ENCODE peak calls at places on chromosomes 6 and 20, in seven cellular contexts. One of them, this sample, is unnamed. For H3K4me1 and H3K9me3, the result is how much of the 10 kb centered on the place peaks cover.

GRCh38 chr6:136085370-136086115 is 164.6 kb downstream of the MTFR2 start:
- DNase-seq in left lung: no peak
- DNase-seq in suprapubic skin: no peak
- DNase-seq in HAP-1: no peak
- DNase-seq in CD4-positive, alpha-beta memory T cell: no peak
- DNase-seq in left ventricle myocardium inferior: no peak
- DNase-seq in DND-41: no peak
- DNase-seq in this sample: no peak

GRCh38 chr20:22533823-22534751 is 50.3 kb downstream of the FOXA2 start:
- DNase-seq in left lung: no peak
- DNase-seq in suprapubic skin: no peak
- DNase-seq in HAP-1: no peak
- DNase-seq in CD4-positive, alpha-beta memory T cell: no peak
- DNase-seq in left ventricle myocardium inferior: no peak
- DNase-seq in DND-41: no peak
- DNase-seq in this sample: no peak

GRCh38 chr20:62136283-62137091 is 6.7 kb downstream of the PSMA7 start:
- DNase-seq in left lung: no peak
- DNase-seq in suprapubic skin: no peak
- DNase-seq in HAP-1: no peak
- DNase-seq in CD4-positive, alpha-beta memory T cell: peak
- DNase-seq in left ventricle myocardium inferior: peak
- DNase-seq in DND-41: peak
- DNase-seq in this sample: peak

GRCh38 chr6:165243801-165244200 is 65.6 kb downstream of the C6orf118 start:
- DNase-seq in left lung: no peak
- DNase-seq in suprapubic skin: no peak
- DNase-seq in HAP-1: no peak
- DNase-seq in CD4-positive, alpha-beta memory T cell: no peak
- DNase-seq in left ventricle myocardium inferior: no peak
- DNase-seq in DND-41: peak
- DNase-seq in this sample: no peak

GRCh38 chr20:24683676-24684075 is 214.2 kb downstream of the SYNDIG1 start:
- DNase-seq in left lung: peak
- DNase-seq in suprapubic skin: peak
- DNase-seq in HAP-1: no peak
- DNase-seq in CD4-positive, alpha-beta memory T cell: no peak
- DNase-seq in left ventricle myocardium inferior: no peak
- DNase-seq in DND-41: peak
- DNase-seq in this sample: no peak

GRCh38 chr20:51217347-51218045 is 194.6 kb upstream of the KCNG1 start:
- DNase-seq in left lung: no peak
- DNase-seq in suprapubic skin: no peak
- DNase-seq in HAP-1: no peak
- DNase-seq in CD4-positive, alpha-beta memory T cell: no peak
- DNase-seq in left ventricle myocardium inferior: no peak
- DNase-seq in DND-41: no peak
- DNase-seq in this sample: no peak

GRCh38 chr6:524803-525202 is 132.1 kb downstream of the HUS1B start:
- DNase-seq in left lung: no peak
- DNase-seq in suprapubic skin: no peak
- DNase-seq in HAP-1: no peak
- DNase-seq in CD4-positive, alpha-beta memory T cell: no peak
- DNase-seq in left ventricle myocardium inferior: no peak
- DNase-seq in DND-41: no peak
- DNase-seq in this sample: no peak

GRCh38 chr6:65709099-65709830 is 2.2 kb upstream of the EYS start:
- DNase-seq in left lung: no peak
- DNase-seq in suprapubic skin: no peak
- DNase-seq in HAP-1: peak
- DNase-seq in CD4-positive, alpha-beta memory T cell: no peak
- DNase-seq in left ventricle myocardium inferior: no peak
- DNase-seq in DND-41: no peak
- DNase-seq in this sample: no peak

GRCh38 chr6:27213544-27214125 is 33.9 kb upstream of the PRSS16 start:
- DNase-seq in left lung: no peak
- DNase-seq in suprapubic skin: no peak
- DNase-seq in HAP-1: no peak
- DNase-seq in CD4-positive, alpha-beta memory T cell: no peak
- DNase-seq in left ventricle myocardium inferior: no peak
- DNase-seq in DND-41: no peak
- DNase-seq in this sample: no peak

GRCh38 chr20:19815553-19815991 is 57.5 kb downstream of the RIN2 start:
- DNase-seq in left lung: no peak
- DNase-seq in suprapubic skin: no peak
- DNase-seq in HAP-1: no peak
- DNase-seq in CD4-positive, alpha-beta memory T cell: no peak
- DNase-seq in left ventricle myocardium inferior: no peak
- DNase-seq in DND-41: no peak
- DNase-seq in this sample: no peak

GRCh38 chr6:120157873-120158272 is 808.3 kb upstream of the MAN1A1 start:
- DNase-seq in left lung: no peak
- DNase-seq in suprapubic skin: no peak
- DNase-seq in HAP-1: no peak
- DNase-seq in CD4-positive, alpha-beta memory T cell: no peak
- DNase-seq in left ventricle myocardium inferior: no peak
- DNase-seq in DND-41: no peak
- DNase-seq in this sample: no peak

GRCh38 chr20:63116412-63117106 is 99.4 kb downstream of the YTHDF1 start:
- DNase-seq in left lung: no peak
- DNase-seq in suprapubic skin: peak
- DNase-seq in HAP-1: no peak
- DNase-seq in CD4-positive, alpha-beta memory T cell: no peak
- DNase-seq in left ventricle myocardium inferior: no peak
- DNase-seq in DND-41: peak
- DNase-seq in this sample: peak

GRCh38 chr20:54416770-54417169 is 58.6 kb upstream of the DOK5 start:
- DNase-seq in left lung: no peak
- DNase-seq in suprapubic skin: no peak
- DNase-seq in HAP-1: no peak
- DNase-seq in CD4-positive, alpha-beta memory T cell: no peak
- DNase-seq in left ventricle myocardium inferior: no peak
- DNase-seq in DND-41: no peak
- DNase-seq in this sample: no peak

GRCh38 chr20:58618694-58619540 is 32.2 kb upstream of the STX16 start:
- DNase-seq in left lung: no peak
- DNase-seq in suprapubic skin: no peak
- DNase-seq in HAP-1: no peak
- DNase-seq in CD4-positive, alpha-beta memory T cell: no peak
- DNase-seq in left ventricle myocardium inferior: no peak
- DNase-seq in DND-41: no peak
- DNase-seq in this sample: no peak

GRCh38 chr6:166530211-166531045 is 56.0 kb downstream of the RAMACL start:
- DNase-seq in left lung: no peak
- DNase-seq in suprapubic skin: no peak
- DNase-seq in HAP-1: no peak
- DNase-seq in CD4-positive, alpha-beta memory T cell: no peak
- DNase-seq in left ventricle myocardium inferior: no peak
- DNase-seq in DND-41: no peak
- DNase-seq in this sample: no peak

GRCh38 chr6:4961322-4962168 is 42.3 kb downstream of the RPP40 start:
- DNase-seq in left lung: no peak
- DNase-seq in suprapubic skin: no peak
- DNase-seq in HAP-1: no peak
- DNase-seq in CD4-positive, alpha-beta memory T cell: no peak
- DNase-seq in left ventricle myocardium inferior: no peak
- DNase-seq in DND-41: no peak
- DNase-seq in this sample: no peak

GRCh38 chr6:37826188-37826587 is 6.7 kb downstream of the ZFAND3 start:
- DNase-seq in left lung: no peak
- DNase-seq in suprapubic skin: no peak
- DNase-seq in HAP-1: no peak
- DNase-seq in CD4-positive, alpha-beta memory T cell: no peak
- DNase-seq in left ventricle myocardium inferior: no peak
- DNase-seq in DND-41: no peak
- DNase-seq in this sample: no peak

GRCh38 chr6:47701374-47701773 is 3.0 kb downstream of the ADGRF4 start:
- DNase-seq in left lung: no peak
- DNase-seq in suprapubic skin: no peak
- DNase-seq in HAP-1: peak
- DNase-seq in CD4-positive, alpha-beta memory T cell: no peak
- DNase-seq in left ventricle myocardium inferior: no peak
- DNase-seq in DND-41: no peak
- DNase-seq in this sample: no peak

GRCh38 chr20:49937023-49937929 is 1.1 kb downstream of the RNF114 start:
- DNase-seq in left lung: peak
- DNase-seq in suprapubic skin: no peak
- DNase-seq in HAP-1: no peak
- DNase-seq in CD4-positive, alpha-beta memory T cell: no peak
- DNase-seq in left ventricle myocardium inferior: no peak
- DNase-seq in DND-41: peak
- DNase-seq in this sample: peak

GRCh38 chr20:24806896-24807676 is 142.0 kb upstream of the CST7 start:
- DNase-seq in left lung: no peak
- DNase-seq in suprapubic skin: no peak
- DNase-seq in HAP-1: no peak
- DNase-seq in CD4-positive, alpha-beta memory T cell: no peak
- DNase-seq in left ventricle myocardium inferior: no peak
- DNase-seq in DND-41: no peak
- DNase-seq in this sample: no peak

GRCh38 chr6:4912559-4912958 is 91.3 kb downstream of the RPP40 start:
- DNase-seq in left lung: no peak
- DNase-seq in suprapubic skin: no peak
- DNase-seq in HAP-1: no peak
- DNase-seq in CD4-positive, alpha-beta memory T cell: no peak
- DNase-seq in left ventricle myocardium inferior: no peak
- DNase-seq in DND-41: no peak
- DNase-seq in this sample: no peak

GRCh38 chr20:47508228-47508752 is 6.6 kb downstream of the NCOA3 start:
- DNase-seq in left lung: no peak
- DNase-seq in suprapubic skin: no peak
- DNase-seq in HAP-1: peak
- DNase-seq in CD4-positive, alpha-beta memory T cell: no peak
- DNase-seq in left ventricle myocardium inferior: no peak
- DNase-seq in DND-41: no peak
- DNase-seq in this sample: no peak

GRCh38 chr6:138833819-138834539 is 38.1 kb downstream of the ECT2L start:
- DNase-seq in left lung: peak
- DNase-seq in suprapubic skin: no peak
- DNase-seq in HAP-1: no peak
- DNase-seq in CD4-positive, alpha-beta memory T cell: no peak
- DNase-seq in left ventricle myocardium inferior: peak
- DNase-seq in DND-41: no peak
- DNase-seq in this sample: no peak

GRCh38 chr6:163554663-163555062 is 140.1 kb downstream of the QKI start:
- DNase-seq in left lung: no peak
- DNase-seq in suprapubic skin: no peak
- DNase-seq in HAP-1: peak
- DNase-seq in CD4-positive, alpha-beta memory T cell: peak
- DNase-seq in left ventricle myocardium inferior: peak
- DNase-seq in DND-41: peak
- DNase-seq in this sample: peak

GRCh38 chr6:37060195-37060559 is 54.7 kb downstream of the FGD2 start:
- DNase-seq in left lung: no peak
- DNase-seq in suprapubic skin: no peak
- DNase-seq in HAP-1: no peak
- DNase-seq in CD4-positive, alpha-beta memory T cell: no peak
- DNase-seq in left ventricle myocardium inferior: no peak
- DNase-seq in DND-41: no peak
- DNase-seq in this sample: no peak

GRCh38 chr6:52724406-52725121 is 38.7 kb downstream of the GSTA2 start:
- DNase-seq in left lung: peak
- DNase-seq in suprapubic skin: peak
- DNase-seq in HAP-1: peak
- DNase-seq in CD4-positive, alpha-beta memory T cell: peak
- DNase-seq in left ventricle myocardium inferior: peak
- DNase-seq in DND-41: peak
- DNase-seq in this sample: peak

GRCh38 chr6:16677458-16677857 is 83.8 kb downstream of the ATXN1 start:
- DNase-seq in left lung: no peak
- DNase-seq in suprapubic skin: no peak
- DNase-seq in HAP-1: no peak
- DNase-seq in CD4-positive, alpha-beta memory T cell: no peak
- DNase-seq in left ventricle myocardium inferior: no peak
- DNase-seq in DND-41: no peak
- DNase-seq in this sample: no peak

GRCh38 chr6:146634022-146634421 is 35.2 kb downstream of the ADGB start:
- DNase-seq in left lung: no peak
- DNase-seq in suprapubic skin: no peak
- DNase-seq in HAP-1: no peak
- DNase-seq in CD4-positive, alpha-beta memory T cell: no peak
- DNase-seq in left ventricle myocardium inferior: no peak
- DNase-seq in DND-41: no peak
- DNase-seq in this sample: no peak

GRCh38 chr6:101090281-101090680 is 209.2 kb upstream of the ASCC3 start:
- DNase-seq in left lung: no peak
- DNase-seq in suprapubic skin: no peak
- DNase-seq in HAP-1: no peak
- DNase-seq in CD4-positive, alpha-beta memory T cell: no peak
- DNase-seq in left ventricle myocardium inferior: no peak
- DNase-seq in DND-41: no peak
- DNase-seq in this sample: no peak

GRCh38 chr6:119881416-119881815 is 531.9 kb upstream of the MAN1A1 start:
- DNase-seq in left lung: no peak
- DNase-seq in suprapubic skin: no peak
- DNase-seq in HAP-1: peak
- DNase-seq in CD4-positive, alpha-beta memory T cell: no peak
- DNase-seq in left ventricle myocardium inferior: no peak
- DNase-seq in DND-41: no peak
- DNase-seq in this sample: no peak

GRCh38 chr6:33776764-33777163 is 12.2 kb downstream of the LEMD2 start:
- DNase-seq in left lung: no peak
- DNase-seq in suprapubic skin: no peak
- DNase-seq in HAP-1: no peak
- DNase-seq in CD4-positive, alpha-beta memory T cell: no peak
- DNase-seq in left ventricle myocardium inferior: no peak
- DNase-seq in DND-41: no peak
- DNase-seq in this sample: no peak
- H3K4me1 ChIP-seq in left lung: under half
- H3K4me1 ChIP-seq in suprapubic skin: under half
- H3K4me1 ChIP-seq in HAP-1: under half
- H3K4me1 ChIP-seq in CD4-positive, alpha-beta memory T cell: under half
- H3K4me1 ChIP-seq in left ventricle myocardium inferior: under half
- H3K4me1 ChIP-seq in DND-41: under half
- H3K4me1 ChIP-seq in this sample: under half

GRCh38 chr20:31330893-31331292 is 22.5 kb upstream of the DEFB116 start:
- DNase-seq in left lung: no peak
- DNase-seq in suprapubic skin: no peak
- DNase-seq in HAP-1: no peak
- DNase-seq in CD4-positive, alpha-beta memory T cell: no peak
- DNase-seq in left ventricle myocardium inferior: no peak
- DNase-seq in DND-41: no peak
- DNase-seq in this sample: no peak
- H3K9me3 ChIP-seq in left lung: under half
- H3K9me3 ChIP-seq in suprapubic skin: under half
- H3K9me3 ChIP-seq in HAP-1: under half
- H3K9me3 ChIP-seq in CD4-positive, alpha-beta memory T cell: under half
- H3K9me3 ChIP-seq in left ventricle myocardium inferior: under half
- H3K9me3 ChIP-seq in DND-41: under half
- H3K9me3 ChIP-seq in this sample: under half

GRCh38 chr6:3120765-3121089 is 2.2 kb downstream of the BPHL start:
- DNase-seq in left lung: no peak
- DNase-seq in suprapubic skin: no peak
- DNase-seq in HAP-1: no peak
- DNase-seq in CD4-positive, alpha-beta memory T cell: no peak
- DNase-seq in left ventricle myocardium inferior: no peak
- DNase-seq in DND-41: no peak
- DNase-seq in this sample: no peak
- H3K4me1 ChIP-seq in left lung: under half
- H3K4me1 ChIP-seq in suprapubic skin: under half
- H3K4me1 ChIP-seq in HAP-1: under half
- H3K4me1 ChIP-seq in CD4-positive, alpha-beta memory T cell: under half
- H3K4me1 ChIP-seq in left ventricle myocardium inferior: under half
- H3K4me1 ChIP-seq in DND-41: under half
- H3K4me1 ChIP-seq in this sample: under half

GRCh38 chr20:52675414-52675813 is 296.7 kb upstream of the TSHZ2 start:
- DNase-seq in left lung: no peak
- DNase-seq in suprapubic skin: no peak
- DNase-seq in HAP-1: no peak
- DNase-seq in CD4-positive, alpha-beta memory T cell: no peak
- DNase-seq in left ventricle myocardium inferior: no peak
- DNase-seq in DND-41: no peak
- DNase-seq in this sample: no peak
- H3K9me3 ChIP-seq in left lung: under half
- H3K9me3 ChIP-seq in suprapubic skin: under half
- H3K9me3 ChIP-seq in HAP-1: under half
- H3K9me3 ChIP-seq in CD4-positive, alpha-beta memory T cell: under half
- H3K9me3 ChIP-seq in left ventricle myocardium inferior: under half
- H3K9me3 ChIP-seq in DND-41: under half
- H3K9me3 ChIP-seq in this sample: under half